ENCODE peak calls at places on chromosome 13, in four cellular contexts. G, Z, U and X are unnamed samples.
A peak's percentile ranks its signal among the peaks of the same experiment; 100 is the strongest.

GRCh38 chr13:45916859-45917418 is 65.4 kb upstream of the SIAH3 start:
- DNase-seq in G (no peak), U (no peak), Z (no peak), X (no peak)

GRCh38 chr13:52599037-52599852 is 43.0 kb upstream of the HNRNPA1L2 start:
- DNase-seq in Z (no peak), G (no peak), U (no peak), X (no peak)

GRCh38 chr13:75452564-75452963 is 29.4 kb downstream of the TBC1D4 start:
- DNase-seq in Z (no peak), U (no peak), G (no peak), X (no peak)

GRCh38 chr13:98300956-98301641 is 124.0 kb upstream of the RNF113B start:
- DNase-seq in G (no peak), U (no peak), Z (no peak), X (no peak)

GRCh38 chr13:46831588-46832194 is 34.7 kb upstream of the ESD start:
- DNase-seq in U (no peak), G (peak; percentile 20), Z (peak; percentile 36), X (no peak)

GRCh38 chr13:105290596-105290995 is 1244.9 kb downstream of the EFNB2 start:
- DNase-seq in Z (no peak), G (no peak), U (no peak), X (no peak)

GRCh38 chr13:73025212-73026012 is 33.4 kb upstream of the KLF5 start:
- DNase-seq in U (no peak), G (no peak), Z (no peak), X (no peak)

GRCh38 chr13:33536639-33537425 is 251.3 kb upstream of the STARD13 start:
- DNase-seq in G (no peak), U (no peak), Z (no peak), X (no peak)

GRCh38 chr13:27822258-27822872 is 30.1 kb downstream of the GSX1 start:
- DNase-seq in G (no peak), U (no peak), Z (no peak), X (no peak)

GRCh38 chr13:61880576-61881283 is 465.1 kb upstream of the PCDH20 start:
- DNase-seq in U (no peak), G (no peak), Z (no peak), X (peak; percentile 12)

GRCh38 chr13:74678308-74678958 is 544.2 kb upstream of the KLF12 start:
- DNase-seq in G (no peak), U (no peak), Z (no peak), X (no peak)

GRCh38 chr13:26614721-26615120 is 57.2 kb downstream of the WASF3 start:
- DNase-seq in G (no peak), Z (no peak), U (no peak), X (no peak)

GRCh38 chr13:67238277-67238859 is 8.2 kb upstream of the PCDH9 start:
- DNase-seq in U (no peak), G (no peak), Z (no peak), X (no peak)

GRCh38 chr13:51475727-51476521 is 23.1 kb upstream of the INTS6 start:
- DNase-seq in G (no peak), U (no peak), Z (no peak), X (no peak)

GRCh38 chr13:23160241-23161175 is 20.3 kb upstream of the SGCG start:
- DNase-seq in U (no peak), Z (no peak), G (no peak), X (no peak)

GRCh38 chr13:50699874-50700663 is 143.4 kb downstream of the DLEU7 start:
- DNase-seq in U (no peak), Z (no peak), G (no peak), X (no peak)

GRCh38 chr13:57629391-57629804 is 2.1 kb upstream of the PCDH17 start:
- DNase-seq in U (peak; percentile 20), G (peak; percentile 10), Z (no peak), X (no peak)

GRCh38 chr13:76690611-76691010 is 195.6 kb downstream of the KCTD12 start:
- DNase-seq in U (no peak), G (no peak), Z (no peak), X (no peak)

GRCh38 chr13:109665781-109666249 is 120.6 kb downstream of the IRS2 start:
- DNase-seq in Z (no peak), U (no peak), G (no peak), X (no peak)

DNA sequence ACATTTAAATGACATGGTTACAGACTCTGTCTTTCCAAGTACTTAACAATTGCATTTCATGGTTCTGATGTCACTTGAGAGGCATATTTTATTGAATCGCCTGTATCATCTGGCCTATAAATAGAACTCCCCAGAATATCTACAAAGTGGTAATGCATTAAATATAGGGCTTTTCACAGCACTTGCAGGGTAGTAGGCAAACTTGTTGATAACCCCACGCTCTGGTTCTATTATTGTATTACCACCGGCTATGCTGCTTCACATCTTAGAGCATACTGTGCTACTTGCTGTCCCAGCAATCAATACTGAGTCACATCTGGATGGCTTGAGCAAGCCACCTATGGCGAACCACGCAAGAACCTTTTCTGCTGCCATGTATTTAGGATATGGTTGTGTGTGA is 400.7 kb downstream of the HS6ST3 start:
- DNase-seq in Z (no peak), G (no peak), U (no peak), X (no peak)
- TF ChIP-seq POLR2A in Z (no peak), G (no peak), U (no peak), X (no peak)

GRCh38 chr13:30615851-30616311 is 1.8 kb upstream of the USPL1 start:
- DNase-seq in Z (no peak), U (no peak), G (no peak), X (no peak)

GRCh38 chr13:30616927-30617314 is 799 bp upstream of the USPL1 start:
- DNase-seq in G (peak; percentile 83), U (peak; percentile 40), Z (peak; percentile 77), X (peak; percentile 7)

GRCh38 chr13:30618938-30619289 is 1.2 kb downstream of the USPL1 start:
- DNase-seq in Z (no peak), U (no peak), G (no peak), X (no peak)

GRCh38 chr13:30618186-30618937 is 642 bp downstream of the USPL1 start:
- DNase-seq in G (no peak), U (peak; percentile 34), Z (no peak), X (no peak)

GRCh38 chr13:30617315-30618185 is at the start of gene USPL1:
- DNase-seq in G (peak; percentile 99), Z (peak; percentile 97), U (peak; percentile 99), X (peak; percentile 61)
- TF ChIP-seq POLR2A in G (peak; percentile 92), Z (peak; percentile 98), U (peak; percentile 94), X (peak; percentile 89)

DNA sequence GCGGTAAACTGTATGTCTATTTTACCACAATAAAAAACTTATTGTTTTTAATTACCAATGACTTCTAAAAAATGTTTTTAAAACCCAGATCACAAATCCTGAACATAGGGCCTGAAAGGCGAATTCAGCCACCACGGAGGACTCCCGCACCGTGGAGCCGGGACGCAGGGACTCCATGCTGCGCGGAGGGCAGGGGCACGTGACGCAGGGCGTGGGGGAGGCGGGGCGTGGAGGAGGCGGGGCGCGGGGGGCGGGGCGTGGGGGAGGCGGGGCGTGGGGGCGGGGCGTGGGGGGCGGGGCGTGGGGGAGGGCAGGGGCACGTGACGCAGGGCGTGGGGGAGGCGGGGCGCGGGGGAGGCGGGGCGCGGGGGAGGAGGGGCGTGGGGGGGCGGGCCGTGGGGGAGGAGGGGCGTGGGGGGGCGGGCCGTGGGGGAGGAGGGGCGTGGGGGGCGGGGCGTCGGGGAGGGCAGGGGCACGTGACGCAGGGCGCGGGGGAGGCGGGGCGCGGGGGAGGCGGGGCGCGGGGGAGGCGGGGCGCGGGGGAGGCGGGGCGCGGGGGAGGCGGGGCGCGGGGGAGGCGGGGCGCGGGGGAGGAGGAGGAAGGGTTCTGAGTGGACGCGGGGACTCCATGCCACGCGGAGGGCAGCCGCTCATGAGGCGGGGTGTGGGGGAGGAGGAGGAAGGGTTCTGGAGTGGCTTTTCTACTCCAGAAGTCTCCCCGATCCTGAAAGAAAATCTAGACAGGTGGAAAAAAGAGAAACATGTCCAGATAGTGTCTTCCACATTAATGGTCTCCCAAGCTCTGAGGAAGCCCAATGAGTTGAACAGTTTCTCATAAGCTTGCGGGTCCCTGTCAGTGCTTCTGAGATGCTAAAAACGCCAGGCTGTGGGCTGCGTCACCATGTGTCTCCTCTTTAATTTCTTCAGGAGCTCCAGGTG is 4.4 kb upstream of the PROZ start:
- DNase-seq in Z (peak; percentile 78), U (peak; percentile 90), G (peak; percentile 90), X (peak; percentile 90)
- TF ChIP-seq POLR2A in Z (peak; percentile 50), U (peak; percentile 80), G (peak; percentile 10), X (peak; percentile 56)

GRCh38 chr13:102771298-102772041 is 2.1 kb downstream of the TEX30 start:
- DNase-seq in Z (no peak), U (no peak), G (no peak), X (no peak)

GRCh38 chr13:102772042-102772425 is 1.6 kb downstream of the TEX30 start:
- DNase-seq in U (no peak), G (no peak), Z (no peak), X (no peak)

GRCh38 chr13:102774210-102774560 is 599 bp upstream of the TEX30 start:
- DNase-seq in Z (peak; percentile 20), U (peak; percentile 30), G (no peak), X (no peak)

GRCh38 chr13:102774596-102775375 is 1.2 kb upstream of the TEX30 start:
- DNase-seq in U (no peak), G (no peak), Z (no peak), X (no peak)

GRCh38 chr13:102773441-102774209 is at the start of gene TEX30:
- DNase-seq in Z (peak; percentile 70), U (peak; percentile 91), G (peak; percentile 80), X (peak; percentile 97)
- TF ChIP-seq POLR2A in Z (peak; percentile 91), U (peak; percentile 98), G (peak; percentile 68), X (peak; percentile 99)

DNA sequence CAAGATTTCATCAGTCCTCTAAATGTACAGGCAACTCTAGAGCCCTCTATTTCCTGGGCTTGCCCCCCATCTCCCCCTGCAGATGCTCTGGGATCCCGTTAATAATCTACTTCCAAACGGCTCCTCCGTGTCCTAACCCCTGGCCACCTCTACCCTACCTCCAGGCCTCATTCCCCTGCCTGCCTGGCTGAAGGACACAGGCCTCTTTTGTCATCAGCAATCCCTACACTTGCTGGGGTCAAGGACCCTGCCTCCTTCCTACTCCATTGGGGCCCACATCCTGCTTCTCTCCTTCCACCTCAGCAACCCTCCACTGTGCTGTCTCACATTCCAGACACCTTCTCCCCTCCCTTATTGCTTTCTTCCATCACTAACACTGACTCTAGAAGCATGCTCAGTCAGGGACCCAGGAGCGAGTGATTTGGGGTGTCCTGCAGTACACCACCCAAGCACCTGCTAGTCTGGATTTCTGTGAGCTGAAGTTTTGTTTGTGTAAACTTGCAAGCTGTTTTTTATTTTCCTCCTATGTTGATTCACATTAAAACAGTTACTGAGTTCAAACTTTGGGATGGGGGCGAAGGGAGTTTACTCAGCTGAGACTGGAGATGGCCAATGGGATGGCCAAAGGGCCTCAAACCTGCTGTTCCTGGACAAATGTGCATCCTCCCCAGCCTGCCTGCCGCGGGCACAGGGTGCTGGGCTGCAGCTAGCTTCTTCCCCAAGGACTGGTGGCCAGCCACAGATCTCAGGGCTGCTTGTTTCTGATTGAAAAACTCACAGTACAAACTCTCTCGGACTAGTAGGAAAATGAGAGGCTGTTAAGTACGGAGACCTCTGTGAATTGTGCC is 314.7 kb downstream of the FOXO1 start:
- DNase-seq in Z (no peak), G (no peak), U (no peak), X (no peak)
- TF ChIP-seq POLR2A in Z (no peak), G (no peak), U (no peak), X (no peak)

DNA sequence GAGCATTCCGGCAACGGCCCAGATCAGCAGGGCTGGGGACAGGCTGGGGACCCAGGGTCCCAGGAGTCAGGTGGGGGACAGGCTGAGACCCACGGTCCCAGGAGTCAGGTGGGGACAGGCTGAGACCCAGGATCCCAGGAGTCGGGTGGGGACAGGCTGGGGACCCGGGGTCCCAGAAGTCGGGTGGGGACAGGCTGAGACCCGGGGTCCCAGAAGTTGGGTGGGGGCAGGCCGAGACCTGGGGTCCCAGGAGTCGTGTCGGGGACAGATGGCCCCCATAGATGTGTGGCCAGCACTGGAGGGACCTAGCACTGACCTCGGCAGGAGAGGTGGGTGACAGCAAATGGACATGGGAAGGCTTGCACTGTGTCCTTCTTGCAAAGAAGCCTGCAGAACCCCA is 39.7 kb upstream of the SOX1 start:
- DNase-seq in Z (no peak), U (no peak), G (no peak), X (no peak)
- TF ChIP-seq POLR2A in Z (no peak), U (no peak), G (no peak), X (no peak)

GRCh38 chr13:110907951-110908898 is 6.6 kb downstream of the ANKRD10 start:
- DNase-seq in G (peak; percentile 62), Z (no peak), U (no peak), X (peak; percentile 78)
- TF ChIP-seq POLR2A in G (no peak), Z (no peak), U (no peak), X (no peak)